ENCODE peak calls at places on chromosome 9, in five cellular contexts. K is ovary, Y is cardiac muscle cell, L is GM12864, O is foreskin keratinocyte. N is an unnamed sample.

GRCh38 chr9:105994970-105995369 is 300.6 kb downstream of the TMEM38B start:
- DNase-seq in L (no peak), K (no peak), Y (no peak), O (peak; percentile 55), N (no peak)

GRCh38 chr9:10436771-10437170 is 176.0 kb downstream of the PTPRD start:
- DNase-seq in O (peak; percentile 7), K (no peak), Y (no peak), L (no peak), N (no peak)

GRCh38 chr9:127393680-127394079 is 3.3 kb upstream of the SLC2A8 start:
- DNase-seq in O (no peak), Y (no peak), L (no peak), K (no peak), N (peak; percentile 7)

GRCh38 chr9:88875394-88875793 is 115.9 kb upstream of the S1PR3 start:
- DNase-seq in L (no peak), Y (no peak), K (no peak), O (no peak), N (no peak)

GRCh38 chr9:9961487-9961886 is 651.3 kb downstream of the PTPRD start:
- DNase-seq in L (no peak), K (no peak), Y (no peak), O (no peak), N (no peak)

GRCh38 chr9:87959916-87960581 is 14.3 kb downstream of the CDK20 start:
- DNase-seq in Y (no peak), O (no peak), K (no peak), L (no peak), N (no peak)

GRCh38 chr9:89598926-89599325 is 5.9 kb upstream of the GADD45G start:
- DNase-seq in O (no peak), K (no peak), Y (no peak), L (no peak), N (no peak)

GRCh38 chr9:129549684-129550083 is 71.2 kb downstream of the C9orf50 start:
- DNase-seq in Y (no peak), O (no peak), L (no peak), K (peak; percentile 80), N (peak; percentile 73)

GRCh38 chr9:38205279-38205678 is 136.3 kb upstream of the SHB start:
- DNase-seq in O (peak; percentile 41), L (no peak), Y (no peak), K (no peak), N (no peak)

GRCh38 chr9:98795970-98796363 is 388 bp downstream of the ANKS6 start:
- DNase-seq in O (no peak), K (no peak), Y (peak; percentile 42), L (no peak), N (no peak)

DNA sequence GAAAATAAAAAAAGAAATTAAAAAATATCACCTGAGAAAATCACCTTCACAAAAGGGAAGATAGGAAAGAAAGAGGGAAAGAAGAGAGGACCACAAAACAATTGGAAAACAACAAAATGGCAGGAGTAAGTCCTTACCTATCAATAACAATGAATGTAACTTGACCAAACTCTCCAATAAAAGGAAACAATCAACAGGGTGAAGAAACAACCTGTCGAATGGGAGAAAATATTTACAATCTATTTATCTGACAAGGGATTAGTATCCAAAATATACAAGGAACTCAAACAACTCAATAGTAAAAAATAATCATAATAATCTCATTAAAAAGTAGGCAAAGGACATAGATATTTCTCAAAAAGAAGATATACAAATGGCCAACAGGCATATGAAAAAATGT is 135.8 kb downstream of the AGTPBP1 start:
- DNase-seq in Y (no peak), K (no peak), L (no peak), O (no peak), N (no peak)
- TF ChIP-seq CTCF in Y (no peak), K (no peak), L (no peak), O (no peak), N (no peak)

GRCh38 chr9:5443845-5444244 is 6.1 kb upstream of the PLGRKT start:
- DNase-seq in L (no peak), K (no peak), O (no peak), Y (no peak), N (no peak)
- TF ChIP-seq CTCF in L (no peak), K (no peak), O (no peak), Y (no peak), N (no peak)

DNA sequence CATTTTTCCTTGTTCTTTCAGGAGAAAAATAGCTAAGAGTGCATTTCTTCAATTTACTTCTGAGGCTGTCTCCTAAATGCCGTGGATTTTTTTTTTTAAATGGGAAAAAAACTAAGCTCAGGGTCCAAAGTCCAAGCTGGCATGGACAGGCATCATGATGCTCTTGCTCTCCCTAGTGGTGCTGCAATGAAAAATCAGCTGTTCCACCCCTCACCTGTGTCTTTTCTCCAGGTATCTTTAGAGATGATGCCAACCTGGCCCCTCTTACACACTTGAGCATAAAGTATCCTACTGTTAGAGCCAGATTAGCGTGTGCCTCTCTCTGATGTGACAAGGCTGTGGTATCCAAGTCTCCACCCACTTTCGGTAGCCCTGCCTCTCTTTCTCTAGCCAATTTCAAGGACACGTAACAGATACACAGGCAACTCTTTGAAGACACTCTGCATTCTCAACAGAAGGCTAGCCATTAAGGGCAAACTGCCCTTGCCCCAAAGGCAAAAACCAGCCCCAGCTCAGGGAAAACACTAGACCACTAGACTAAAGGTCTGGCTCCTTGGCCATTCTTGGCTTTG is 208.8 kb downstream of the SAXO1 start:
- DNase-seq in O (no peak), K (no peak), L (no peak), Y (no peak), N (no peak)
- TF ChIP-seq CTCF in O (peak; percentile 62), K (no peak), L (peak; percentile 33), Y (peak; percentile 44), N (no peak)

GRCh38 chr9:132204883-132205282 is 43.0 kb downstream of the NTNG2 start:
- DNase-seq in L (no peak), Y (no peak), K (no peak), O (no peak), N (no peak)

GRCh38 chr9:132201139-132201538 is 39.3 kb downstream of the NTNG2 start:
- DNase-seq in Y (no peak), O (no peak), K (no peak), L (no peak), N (no peak)

GRCh38 chr9:132200706-132201105 is 38.8 kb downstream of the NTNG2 start:
- DNase-seq in L (no peak), O (no peak), Y (no peak), K (no peak), N (no peak)

GRCh38 chr9:132199056-132199455 is 37.2 kb downstream of the NTNG2 start:
- DNase-seq in K (no peak), L (no peak), O (peak; percentile 42), Y (no peak), N (no peak)

GRCh38 chr9:132201780-132202703 is 40.2 kb downstream of the NTNG2 start:
- DNase-seq in L (no peak), Y (no peak), O (no peak), K (no peak), N (no peak)
- TF ChIP-seq CTCF in L (no peak), Y (no peak), O (no peak), K (no peak), N (no peak)

GRCh38 chr9:137671721-137672120 is 52.9 kb downstream of the EHMT1 start:
- DNase-seq in O (no peak), L (no peak), Y (no peak), K (no peak), N (no peak)

GRCh38 chr9:137672907-137673791 is 54.3 kb downstream of the EHMT1 start:
- DNase-seq in L (peak; percentile 50), Y (peak; percentile 71), K (peak; percentile 43), O (peak; percentile 18), N (no peak)

GRCh38 chr9:137673871-137674270 is 55.1 kb downstream of the EHMT1 start:
- DNase-seq in K (peak; percentile 63), L (no peak), Y (peak; percentile 37), O (no peak), N (no peak)

GRCh38 chr9:137676998-137677397 is 58.2 kb downstream of the EHMT1 start:
- DNase-seq in L (no peak), O (no peak), K (no peak), Y (no peak), N (no peak)

GRCh38 chr9:137674307-137675305 is 55.8 kb downstream of the EHMT1 start:
- DNase-seq in O (no peak), L (no peak), K (no peak), Y (peak; percentile 52), N (no peak)
- TF ChIP-seq CTCF in O (no peak), L (no peak), K (no peak), Y (no peak), N (no peak)

GRCh38 chr9:83526901-83527300 is 11.3 kb downstream of the FRMD3 start:
- DNase-seq in L (no peak), K (no peak), O (no peak), Y (no peak), N (no peak)

GRCh38 chr9:83526221-83526620 is 12.0 kb downstream of the FRMD3 start:
- DNase-seq in L (no peak), Y (no peak), O (no peak), K (no peak), N (no peak)

GRCh38 chr9:83520292-83520691 is 17.9 kb downstream of the FRMD3 start:
- DNase-seq in O (no peak), L (no peak), K (no peak), Y (no peak), N (no peak)

GRCh38 chr9:83521017-83521810 is 17.0 kb downstream of the FRMD3 start:
- DNase-seq in L (no peak), O (no peak), Y (no peak), K (no peak), N (no peak)

GRCh38 chr9:83523684-83524083 is 14.5 kb downstream of the FRMD3 start:
- DNase-seq in O (no peak), Y (no peak), L (no peak), K (no peak), N (no peak)
- TF ChIP-seq CTCF in O (no peak), Y (no peak), L (no peak), K (no peak), N (no peak)

GRCh38 chr9:134533850-134534585 is 107.6 kb upstream of the COL5A1 start:
- DNase-seq in K (no peak), O (no peak), Y (no peak), L (no peak), N (no peak)
- TF ChIP-seq CTCF in K (no peak), O (no peak), Y (no peak), L (no peak), N (no peak)

GRCh38 chr9:71975833-71976232 is 64.4 kb downstream of the C9orf85 start:
- DNase-seq in L (no peak), O (no peak), Y (no peak), K (no peak), N (no peak)
- TF ChIP-seq CTCF in L (peak; percentile 17), O (peak; percentile 70), Y (peak; percentile 24), K (no peak), N (peak; percentile 26)